ENCODE peak calls at places on chromosomes 5 and 9, in eight cellular contexts. V is fibroblast of the aortic adventitia; E is retinal pigment epithelial cell; Y is effector memory CD4-positive, alpha-beta T cell; G is Panc1; R is lung; H is CD4-positive, CD25-positive, alpha-beta regulatory T cell; T is breast epithelium. S is an unnamed sample.

GRCh38 chr5:95901676-95902646 is 59.7 kb downstream of the ELL2 start:
- DNase-seq in T (no peak), Y (no peak), E (no peak), V (peak), H (no peak), R (no peak), G (peak), S (no peak)

GRCh38 chr9:112487799-112488345 is 1.2 kb downstream of the KIAA1958 start:
- DNase-seq in E (no peak), R (no peak), V (no peak), T (no peak), Y (no peak), G (no peak), H (no peak), S (no peak)

GRCh38 chr5:56740868-56741267 is 74.5 kb upstream of the MAP3K1 start:
- DNase-seq in T (no peak), E (no peak), R (no peak), V (no peak), H (no peak), G (no peak), Y (no peak), S (no peak)

GRCh38 chr9:94017939-94018531 is 62.9 kb upstream of the BARX1 start:
- DNase-seq in T (no peak), G (no peak), Y (no peak), R (no peak), V (peak), E (no peak), H (no peak), S (no peak)

GRCh38 chr9:113476511-113476916 is 13.0 kb downstream of the RGS3 start:
- DNase-seq in E (no peak), R (no peak), T (no peak), G (no peak), V (no peak), H (no peak), Y (no peak), S (no peak)

GRCh38 chr5:125277494-125278154 is 531.2 kb upstream of the ZNF608 start:
- DNase-seq in G (peak), R (no peak), H (no peak), V (peak), T (no peak), Y (no peak), E (peak), S (no peak)

GRCh38 chr9:136945333-136946227 is 537 bp downstream of the C8G start:
- DNase-seq in V (no peak), Y (no peak), T (no peak), G (no peak), R (no peak), H (no peak), E (no peak), S (no peak)

GRCh38 chr5:136036991-136037705 is 8.4 kb downstream of the TGFBI start:
- DNase-seq in V (no peak), G (no peak), Y (peak), H (no peak), R (no peak), T (no peak), E (peak), S (peak)

GRCh38 chr9:128055222-128056040 is 11.7 kb downstream of the NAIF1 start:
- DNase-seq in V (peak), E (no peak), G (no peak), T (no peak), H (no peak), Y (no peak), R (peak), S (no peak)

GRCh38 chr5:147168578-147169327 is 66.1 kb upstream of the STK32A start:
- DNase-seq in G (no peak), Y (no peak), R (no peak), T (no peak), H (no peak), E (no peak), V (peak), S (no peak)

GRCh38 chr9:38026021-38026809 is 42.8 kb downstream of the SHB start:
- DNase-seq in V (peak), H (no peak), R (peak), E (peak), T (no peak), Y (no peak), G (peak), S (peak)

GRCh38 chr9:134484479-134484878 is 157.1 kb upstream of the COL5A1 start:
- DNase-seq in V (no peak), G (no peak), E (no peak), R (no peak), T (no peak), Y (no peak), H (no peak), S (no peak)

GRCh38 chr9:137045294-137046093 is 483 bp downstream of the NPDC1 start:
- DNase-seq in G (no peak), R (no peak), E (no peak), Y (no peak), H (no peak), V (peak), T (no peak), S (no peak)

GRCh38 chr9:120433701-120434100 is 146.3 kb downstream of the CDK5RAP2 start:
- DNase-seq in E (no peak), H (no peak), Y (no peak), G (no peak), T (no peak), V (no peak), R (no peak), S (no peak)

GRCh38 chr9:32741706-32742105 is 41.6 kb upstream of the TMEM215 start:
- DNase-seq in T (no peak), E (peak), Y (no peak), H (no peak), G (no peak), R (no peak), V (no peak), S (no peak)

GRCh38 chr9:115494958-115495690 is 377.2 kb upstream of the TNC start:
- DNase-seq in H (no peak), V (peak), G (no peak), T (no peak), R (no peak), Y (no peak), E (no peak), S (no peak)

GRCh38 chr9:137305060-137305787 is 3.2 kb upstream of the NRARP start:
- DNase-seq in T (peak), R (peak), G (no peak), V (no peak), H (peak), Y (peak), E (peak), S (no peak)

GRCh38 chr5:22044229-22044628 is 808.9 kb downstream of the CDH12 start:
- DNase-seq in Y (no peak), V (no peak), E (no peak), T (no peak), R (no peak), G (no peak), H (no peak), S (no peak)

GRCh38 chr5:93800988-93801811 is 59.8 kb upstream of the POU5F2 start:
- DNase-seq in H (no peak), G (peak), T (no peak), Y (no peak), V (peak), R (peak), E (peak), S (no peak)

GRCh38 chr9:87673446-87674109 is 52.3 kb upstream of the CTSL start:
- DNase-seq in E (no peak), T (no peak), V (no peak), R (peak), G (no peak), Y (no peak), H (no peak), S (no peak)

GRCh38 chr5:95900383-95900958 is 61.2 kb downstream of the ELL2 start:
- DNase-seq in V (peak), E (peak), T (no peak), G (no peak), H (no peak), R (no peak), Y (no peak), S (no peak)

GRCh38 chr5:36621985-36622384 is 15.6 kb downstream of the SLC1A3 start:
- DNase-seq in H (no peak), E (no peak), V (no peak), R (no peak), T (no peak), G (no peak), Y (no peak), S (no peak)

GRCh38 chr9:133948138-133948537 is 44.0 kb downstream of the VAV2 start:
- DNase-seq in G (no peak), V (no peak), E (no peak), T (no peak), Y (no peak), R (no peak), H (no peak), S (no peak)

GRCh38 chr9:92666912-92667532 is 2.9 kb downstream of the IPPK start:
- DNase-seq in Y (no peak), H (no peak), T (peak), G (no peak), E (no peak), R (no peak), V (no peak), S (peak)

GRCh38 chr5:76765249-76765648 is 49.3 kb downstream of the F2R start:
- DNase-seq in G (no peak), V (peak), R (no peak), T (no peak), Y (no peak), E (peak), H (no peak), S (no peak)

GRCh38 chr5:151208481-151208914 is 15.4 kb downstream of the CCDC69 start:
- DNase-seq in H (no peak), E (no peak), G (no peak), V (peak), Y (no peak), T (no peak), R (peak), S (peak)

GRCh38 chr9:35962126-35962906 is 4.4 kb upstream of the OR2S2 start:
- DNase-seq in E (no peak), V (peak), H (no peak), R (no peak), Y (no peak), G (no peak), T (no peak), S (no peak)

GRCh38 chr5:67483453-67484030 is 286.9 kb upstream of the CD180 start:
- DNase-seq in Y (no peak), R (no peak), G (no peak), E (no peak), V (no peak), H (no peak), T (no peak), S (no peak)

GRCh38 chr9:13450723-13451122 is 171.2 kb upstream of the MPDZ start:
- DNase-seq in G (no peak), R (no peak), H (no peak), T (no peak), V (no peak), E (no peak), Y (no peak), S (no peak)

GRCh38 chr5:142816577-142816976 is 46.4 kb downstream of the ARHGAP26 start:
- DNase-seq in H (no peak), V (peak), E (no peak), G (no peak), R (no peak), T (no peak), Y (no peak), S (peak)

GRCh38 chr9:127384016-127384730 is 12.8 kb upstream of the SLC2A8 start:
- DNase-seq in H (no peak), E (no peak), R (no peak), G (no peak), V (no peak), T (peak), Y (no peak), S (no peak)

GRCh38 chr5:68949256-68949655 is 144.6 kb upstream of the SLC30A5 start:
- DNase-seq in H (no peak), V (no peak), E (no peak), Y (no peak), R (no peak), G (no peak), T (no peak), S (no peak)

GRCh38 chr9:7146582-7146981 is 388.8 kb downstream of the KDM4C start:
- DNase-seq in T (no peak), Y (no peak), H (no peak), G (no peak), R (no peak), E (no peak), V (no peak), S (no peak)

GRCh38 chr5:23084815-23085214 is 231.7 kb upstream of the CDH12 start:
- DNase-seq in Y (no peak), R (no peak), E (no peak), H (no peak), V (no peak), T (no peak), G (no peak), S (no peak)

GRCh38 chr5:53926026-53926425 is 365.6 kb downstream of the NDUFS4 start:
- DNase-seq in V (no peak), Y (no peak), G (no peak), T (no peak), R (no peak), E (no peak), H (no peak), S (no peak)

GRCh38 chr9:76654575-76654974 is 109.7 kb upstream of the PCA3 start:
- DNase-seq in E (peak), R (no peak), Y (no peak), T (no peak), H (no peak), V (peak), G (no peak), S (no peak)

GRCh38 chr5:143605403-143606005 is 202.0 kb upstream of the NR3C1 start:
- DNase-seq in E (no peak), T (no peak), Y (no peak), V (peak), G (no peak), R (peak), H (no peak), S (peak)

GRCh38 chr9:132942541-132943182 is 1.8 kb downstream of the TSC1 start:
- DNase-seq in Y (no peak), E (no peak), V (peak), G (no peak), R (no peak), T (no peak), H (no peak), S (no peak)
- H3K4me3 ChIP-seq in Y (no peak), E (peak), V (peak), G (no peak), R (no peak), T (no peak), H (no peak), S (no peak)

GRCh38 chr5:1363160-1363559 is 18.3 kb upstream of the CLPTM1L start:
- DNase-seq in E (no peak), Y (no peak), T (no peak), G (no peak), R (no peak), V (no peak), H (no peak), S (no peak)
- H3K4me3 ChIP-seq in E (no peak), Y (no peak), T (no peak), G (peak), R (no peak), V (no peak), H (no peak), S (no peak)

GRCh38 chr5:171449426-171449825 is 30.0 kb downstream of the FGF18 start:
- DNase-seq in V (no peak), G (no peak), E (no peak), H (no peak), T (no peak), Y (no peak), R (no peak), S (no peak)

GRCh38 chr5:171453988-171454387 is 34.5 kb downstream of the FGF18 start:
- DNase-seq in V (no peak), E (no peak), Y (no peak), R (no peak), T (no peak), G (no peak), H (no peak), S (no peak)

GRCh38 chr5:171453056-171453725 is 33.7 kb downstream of the FGF18 start:
- DNase-seq in Y (no peak), G (no peak), H (no peak), R (no peak), T (no peak), E (no peak), V (no peak), S (no peak)

GRCh38 chr5:171450423-171451246 is 31.2 kb downstream of the FGF18 start:
- DNase-seq in H (no peak), Y (no peak), T (no peak), G (no peak), V (peak), R (peak), E (peak), S (peak)

DNA sequence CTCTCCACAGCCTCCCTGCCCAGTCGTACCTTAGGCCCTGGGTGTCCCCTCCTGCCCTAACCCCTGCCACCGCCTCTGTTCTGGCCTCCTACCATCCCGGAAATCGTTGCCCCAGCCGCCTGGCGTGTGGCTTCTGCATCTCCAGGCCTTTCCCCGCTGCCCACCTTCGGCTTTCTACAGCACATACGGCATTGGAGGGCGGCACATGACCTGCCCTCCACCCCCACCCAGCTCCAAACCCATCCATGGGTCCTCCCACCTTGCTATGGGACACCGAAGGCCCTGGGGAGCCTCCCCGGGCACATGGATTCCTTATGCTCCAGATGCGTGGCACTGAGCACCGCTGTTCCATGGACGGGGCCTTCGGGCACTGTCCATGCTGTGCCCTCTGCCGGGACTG is 32.0 kb downstream of the FGF18 start:
- DNase-seq in V (no peak), T (no peak), Y (no peak), G (no peak), H (no peak), E (no peak), R (no peak), S (no peak)
- H3K4me3 ChIP-seq in V (no peak), T (peak), Y (no peak), G (no peak), H (no peak), E (no peak), R (no peak), S (peak)

GRCh38 chr5:160213537-160213936 is 15.8 kb upstream of the FABP6 start:
- DNase-seq in V (no peak), E (no peak), G (no peak), T (no peak), H (no peak), R (peak), Y (no peak), S (no peak)
- H3K4me3 ChIP-seq in V (no peak), E (no peak), G (no peak), T (no peak), H (no peak), R (no peak), Y (no peak), S (no peak)

GRCh38 chr5:134119720-134120119 is 5.2 kb downstream of the TCF7 start:
- DNase-seq in H (no peak), G (no peak), R (no peak), T (no peak), Y (no peak), E (no peak), V (no peak), S (no peak)
- H3K4me3 ChIP-seq in H (peak), G (no peak), R (no peak), T (no peak), Y (peak), E (no peak), V (no peak), S (no peak)

DNA sequence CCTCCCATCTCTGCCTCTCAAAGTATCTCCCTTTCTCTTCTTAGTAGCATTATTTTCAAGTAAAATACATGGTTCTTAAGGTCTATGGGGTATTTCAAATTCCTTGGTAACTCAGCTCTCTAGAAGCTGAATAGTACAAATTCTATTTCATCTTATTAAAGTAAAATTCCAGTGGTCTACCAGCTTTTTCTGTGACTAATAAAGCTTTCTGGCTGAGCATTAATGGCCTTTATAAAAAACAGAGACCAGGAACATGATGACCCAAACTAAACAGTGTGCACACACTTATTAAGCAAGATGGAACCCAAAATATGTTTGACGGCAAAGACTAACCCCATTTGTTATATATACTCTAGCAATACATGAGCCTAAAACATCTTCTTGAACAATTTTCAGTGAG is 142.6 kb downstream of the OR2K2 start:
- DNase-seq in T (no peak), Y (no peak), G (no peak), R (no peak), V (no peak), H (no peak), E (no peak), S (no peak)
- H3K4me3 ChIP-seq in T (no peak), Y (no peak), G (no peak), R (no peak), V (no peak), H (no peak), E (no peak), S (no peak)

S was measured in ascending aorta.